ENCODE peak calls at places on chromosomes 2 and 18, in four cellular contexts. One of them, this sample, is unnamed. For H3K4me1, the result is how much of the 10 kb centered on the place peaks cover.

GRCh38 chr18:76847926-76848325 is 25.6 kb downstream of the ZNF236 start:
- DNase-seq in CD4-positive, alpha-beta memory T cell: no peak
- DNase-seq in GM23248: no peak
- DNase-seq in lower lobe of right lung: no peak
- DNase-seq in this sample: no peak

GRCh38 chr2:15191801-15192200 is 369.3 kb downstream of the NBAS start:
- DNase-seq in CD4-positive, alpha-beta memory T cell: no peak
- DNase-seq in GM23248: no peak
- DNase-seq in lower lobe of right lung: no peak
- DNase-seq in this sample: no peak

GRCh38 chr2:225104971-225105370 is 62.7 kb upstream of the DOCK10 start:
- DNase-seq in CD4-positive, alpha-beta memory T cell: no peak
- DNase-seq in GM23248: peak
- DNase-seq in lower lobe of right lung: no peak
- DNase-seq in this sample: no peak

GRCh38 chr2:223641062-223641461 is 38.9 kb upstream of the SCG2 start:
- DNase-seq in CD4-positive, alpha-beta memory T cell: no peak
- DNase-seq in GM23248: no peak
- DNase-seq in lower lobe of right lung: no peak
- DNase-seq in this sample: no peak

GRCh38 chr2:143581989-143582719 is 452.9 kb downstream of the ARHGAP15 start:
- DNase-seq in CD4-positive, alpha-beta memory T cell: no peak
- DNase-seq in GM23248: peak
- DNase-seq in lower lobe of right lung: no peak
- DNase-seq in this sample: no peak

GRCh38 chr2:8542381-8543064 is 139.3 kb upstream of the ID2 start:
- DNase-seq in CD4-positive, alpha-beta memory T cell: no peak
- DNase-seq in GM23248: no peak
- DNase-seq in lower lobe of right lung: no peak
- DNase-seq in this sample: peak

GRCh38 chr18:46712406-46712805 is 44.4 kb downstream of the ST8SIA5 start:
- DNase-seq in CD4-positive, alpha-beta memory T cell: no peak
- DNase-seq in GM23248: peak
- DNase-seq in lower lobe of right lung: no peak
- DNase-seq in this sample: peak

GRCh38 chr2:17857016-17857415 is 21.5 kb upstream of the KCNS3 start:
- DNase-seq in CD4-positive, alpha-beta memory T cell: no peak
- DNase-seq in GM23248: peak
- DNase-seq in lower lobe of right lung: no peak
- DNase-seq in this sample: no peak

GRCh38 chr2:178723786-178724346 is 83.4 kb downstream of the TTN start:
- DNase-seq in CD4-positive, alpha-beta memory T cell: no peak
- DNase-seq in GM23248: no peak
- DNase-seq in lower lobe of right lung: no peak
- DNase-seq in this sample: no peak

GRCh38 chr2:235113854-235114253 is 162.0 kb downstream of the SH3BP4 start:
- DNase-seq in CD4-positive, alpha-beta memory T cell: no peak
- DNase-seq in GM23248: no peak
- DNase-seq in lower lobe of right lung: no peak
- DNase-seq in this sample: no peak

GRCh38 chr2:232434091-232434490 is 21.9 kb upstream of the ALPI start:
- DNase-seq in CD4-positive, alpha-beta memory T cell: no peak
- DNase-seq in GM23248: no peak
- DNase-seq in lower lobe of right lung: peak
- DNase-seq in this sample: no peak

GRCh38 chr2:180505203-180505602 is 475.2 kb upstream of the UBE2E3 start:
- DNase-seq in CD4-positive, alpha-beta memory T cell: no peak
- DNase-seq in GM23248: peak
- DNase-seq in lower lobe of right lung: no peak
- DNase-seq in this sample: no peak

GRCh38 chr18:36905560-36905959 is 76.6 kb downstream of the KIAA1328 start:
- DNase-seq in CD4-positive, alpha-beta memory T cell: no peak
- DNase-seq in GM23248: no peak
- DNase-seq in lower lobe of right lung: no peak
- DNase-seq in this sample: no peak

GRCh38 chr2:225773143-225773542 is 373.6 kb downstream of the NYAP2 start:
- DNase-seq in CD4-positive, alpha-beta memory T cell: no peak
- DNase-seq in GM23248: no peak
- DNase-seq in lower lobe of right lung: no peak
- DNase-seq in this sample: no peak

GRCh38 chr2:187527262-187527661 is 27.0 kb downstream of the TFPI start:
- DNase-seq in CD4-positive, alpha-beta memory T cell: no peak
- DNase-seq in GM23248: peak
- DNase-seq in lower lobe of right lung: no peak
- DNase-seq in this sample: no peak

GRCh38 chr2:165141601-165142000 is 62.2 kb downstream of the SCN3A start:
- DNase-seq in CD4-positive, alpha-beta memory T cell: no peak
- DNase-seq in GM23248: peak
- DNase-seq in lower lobe of right lung: no peak
- DNase-seq in this sample: no peak

GRCh38 chr2:162967137-162967536 is 128.6 kb upstream of the KCNH7 start:
- DNase-seq in CD4-positive, alpha-beta memory T cell: no peak
- DNase-seq in GM23248: no peak
- DNase-seq in lower lobe of right lung: no peak
- DNase-seq in this sample: no peak

GRCh38 chr2:54672587-54673456 is 50.6 kb upstream of the EML6 start:
- DNase-seq in CD4-positive, alpha-beta memory T cell: no peak
- DNase-seq in GM23248: peak
- DNase-seq in lower lobe of right lung: no peak
- DNase-seq in this sample: no peak

GRCh38 chr18:9101730-9102390 is 639 bp upstream of the NDUFV2 start:
- DNase-seq in CD4-positive, alpha-beta memory T cell: peak
- DNase-seq in GM23248: peak
- DNase-seq in lower lobe of right lung: no peak
- DNase-seq in this sample: no peak

GRCh38 chr2:21367421-21367820 is 243.7 kb downstream of the TDRD15 start:
- DNase-seq in CD4-positive, alpha-beta memory T cell: no peak
- DNase-seq in GM23248: no peak
- DNase-seq in lower lobe of right lung: no peak
- DNase-seq in this sample: no peak

GRCh38 chr2:33489835-33490431 is 13.5 kb downstream of the RASGRP3 start:
- DNase-seq in CD4-positive, alpha-beta memory T cell: no peak
- DNase-seq in GM23248: no peak
- DNase-seq in lower lobe of right lung: no peak
- DNase-seq in this sample: no peak

GRCh38 chr18:68438983-68439382 is 275.9 kb downstream of the TMX3 start:
- DNase-seq in CD4-positive, alpha-beta memory T cell: no peak
- DNase-seq in GM23248: peak
- DNase-seq in lower lobe of right lung: no peak
- DNase-seq in this sample: no peak

GRCh38 chr2:216989335-216990129 is 129.7 kb upstream of the TNP1 start:
- DNase-seq in CD4-positive, alpha-beta memory T cell: no peak
- DNase-seq in GM23248: peak
- DNase-seq in lower lobe of right lung: no peak
- DNase-seq in this sample: no peak

GRCh38 chr2:192153561-192153960 is 41.2 kb downstream of the TMEFF2 start:
- DNase-seq in CD4-positive, alpha-beta memory T cell: no peak
- DNase-seq in GM23248: no peak
- DNase-seq in lower lobe of right lung: no peak
- DNase-seq in this sample: no peak

GRCh38 chr18:61322265-61322873 is 10.9 kb upstream of the CDH20 start:
- DNase-seq in CD4-positive, alpha-beta memory T cell: no peak
- DNase-seq in GM23248: peak
- DNase-seq in lower lobe of right lung: no peak
- DNase-seq in this sample: peak

GRCh38 chr2:222208010-222208690 is 90.6 kb downstream of the PAX3 start:
- DNase-seq in CD4-positive, alpha-beta memory T cell: no peak
- DNase-seq in GM23248: no peak
- DNase-seq in lower lobe of right lung: no peak
- DNase-seq in this sample: no peak

GRCh38 chr18:48456838-48457237 is 47.7 kb upstream of the ZBTB7C start:
- DNase-seq in CD4-positive, alpha-beta memory T cell: no peak
- DNase-seq in GM23248: no peak
- DNase-seq in lower lobe of right lung: no peak
- DNase-seq in this sample: no peak

GRCh38 chr2:223674998-223675609 is 72.9 kb upstream of the SCG2 start:
- DNase-seq in CD4-positive, alpha-beta memory T cell: no peak
- DNase-seq in GM23248: peak
- DNase-seq in lower lobe of right lung: no peak
- DNase-seq in this sample: no peak

DNA sequence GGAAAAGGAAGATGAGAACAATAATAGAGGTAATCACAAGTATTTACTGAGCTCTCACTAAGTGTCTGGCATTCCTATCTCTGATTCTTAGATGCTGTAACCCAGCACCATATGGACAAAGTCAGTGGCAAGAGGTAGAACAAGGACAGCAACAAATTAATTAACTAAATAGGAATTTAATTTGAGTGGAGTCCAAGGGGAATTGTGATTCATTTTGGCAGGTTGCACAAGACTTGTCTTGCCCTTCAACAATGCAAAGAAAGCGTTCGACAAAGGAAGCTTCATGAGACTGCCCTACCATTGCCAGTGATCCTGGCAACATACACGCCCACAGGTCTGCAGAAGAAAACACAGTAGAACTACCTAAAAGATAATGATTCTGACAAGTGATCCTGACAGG is 221.6 kb downstream of the RBM43 start:
- DNase-seq in CD4-positive, alpha-beta memory T cell: no peak
- DNase-seq in GM23248: peak
- DNase-seq in lower lobe of right lung: no peak
- DNase-seq in this sample: no peak
- H3K27ac ChIP-seq in CD4-positive, alpha-beta memory T cell: no peak
- H3K27ac ChIP-seq in GM23248: no peak
- H3K27ac ChIP-seq in lower lobe of right lung: no peak
- H3K27ac ChIP-seq in this sample: no peak

GRCh38 chr2:31240406-31241365 is 6.7 kb downstream of the EHD3 start:
- DNase-seq in CD4-positive, alpha-beta memory T cell: no peak
- DNase-seq in GM23248: no peak
- DNase-seq in lower lobe of right lung: no peak
- DNase-seq in this sample: no peak

GRCh38 chr2:31239842-31240198 is 5.9 kb downstream of the EHD3 start:
- DNase-seq in CD4-positive, alpha-beta memory T cell: no peak
- DNase-seq in GM23248: peak
- DNase-seq in lower lobe of right lung: no peak
- DNase-seq in this sample: peak

GRCh38 chr2:31238126-31238905 is 4.4 kb downstream of the EHD3 start:
- DNase-seq in CD4-positive, alpha-beta memory T cell: no peak
- DNase-seq in GM23248: no peak
- DNase-seq in lower lobe of right lung: no peak
- DNase-seq in this sample: no peak

GRCh38 chr2:31237348-31238017 is 3.5 kb downstream of the EHD3 start:
- DNase-seq in CD4-positive, alpha-beta memory T cell: no peak
- DNase-seq in GM23248: no peak
- DNase-seq in lower lobe of right lung: no peak
- DNase-seq in this sample: no peak

DNA sequence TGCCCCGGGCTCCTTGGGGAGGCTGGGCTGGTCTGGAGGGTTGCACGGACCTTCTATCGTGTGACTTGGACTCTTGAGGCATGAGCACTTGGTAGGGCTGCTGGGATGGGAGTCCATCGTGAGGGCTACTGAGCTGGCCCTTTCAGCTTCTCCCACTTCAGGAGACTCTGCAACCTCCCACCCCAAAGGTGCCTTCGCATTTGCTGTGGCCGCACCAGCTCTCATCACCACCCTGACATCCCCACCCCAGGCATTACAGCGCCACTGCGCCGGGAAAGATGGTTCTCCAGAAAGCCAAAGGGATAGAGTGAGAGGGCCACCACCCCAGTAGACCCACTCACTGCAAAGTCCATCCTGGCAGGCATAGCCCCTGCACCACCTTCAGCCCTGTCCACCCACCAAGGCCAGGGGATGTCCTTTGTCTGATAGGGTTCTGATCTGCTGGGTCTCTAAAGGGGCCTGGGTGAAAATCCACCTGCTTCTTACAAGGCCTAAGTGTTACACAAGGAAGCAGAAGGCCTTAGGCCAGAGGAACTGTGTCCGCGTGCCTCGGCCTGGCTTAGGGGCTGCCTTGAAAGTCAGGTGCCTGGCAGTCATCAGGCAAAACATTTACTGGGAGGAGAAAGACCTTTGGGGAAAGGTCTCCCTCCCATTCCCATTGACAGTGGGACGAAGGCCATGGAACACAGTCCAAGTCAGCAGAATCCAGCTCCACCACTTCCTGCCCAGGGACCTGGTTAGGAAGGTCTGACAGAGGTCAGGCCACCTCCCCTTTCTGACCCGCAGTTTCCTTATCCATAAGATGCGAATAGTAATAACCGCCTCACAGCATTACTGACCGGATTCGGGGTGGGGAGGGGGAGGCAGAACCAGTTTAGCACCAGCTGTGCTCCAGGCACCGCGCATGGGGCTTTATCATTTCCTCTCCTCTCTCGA is 5.2 kb downstream of the EHD3 start:
- DNase-seq in CD4-positive, alpha-beta memory T cell: no peak
- DNase-seq in GM23248: no peak
- DNase-seq in lower lobe of right lung: no peak
- DNase-seq in this sample: peak
- H3K4me1 ChIP-seq in CD4-positive, alpha-beta memory T cell: under half
- H3K4me1 ChIP-seq in GM23248: under half
- H3K4me1 ChIP-seq in lower lobe of right lung: under half
- H3K4me1 ChIP-seq in this sample: under half

DNA sequence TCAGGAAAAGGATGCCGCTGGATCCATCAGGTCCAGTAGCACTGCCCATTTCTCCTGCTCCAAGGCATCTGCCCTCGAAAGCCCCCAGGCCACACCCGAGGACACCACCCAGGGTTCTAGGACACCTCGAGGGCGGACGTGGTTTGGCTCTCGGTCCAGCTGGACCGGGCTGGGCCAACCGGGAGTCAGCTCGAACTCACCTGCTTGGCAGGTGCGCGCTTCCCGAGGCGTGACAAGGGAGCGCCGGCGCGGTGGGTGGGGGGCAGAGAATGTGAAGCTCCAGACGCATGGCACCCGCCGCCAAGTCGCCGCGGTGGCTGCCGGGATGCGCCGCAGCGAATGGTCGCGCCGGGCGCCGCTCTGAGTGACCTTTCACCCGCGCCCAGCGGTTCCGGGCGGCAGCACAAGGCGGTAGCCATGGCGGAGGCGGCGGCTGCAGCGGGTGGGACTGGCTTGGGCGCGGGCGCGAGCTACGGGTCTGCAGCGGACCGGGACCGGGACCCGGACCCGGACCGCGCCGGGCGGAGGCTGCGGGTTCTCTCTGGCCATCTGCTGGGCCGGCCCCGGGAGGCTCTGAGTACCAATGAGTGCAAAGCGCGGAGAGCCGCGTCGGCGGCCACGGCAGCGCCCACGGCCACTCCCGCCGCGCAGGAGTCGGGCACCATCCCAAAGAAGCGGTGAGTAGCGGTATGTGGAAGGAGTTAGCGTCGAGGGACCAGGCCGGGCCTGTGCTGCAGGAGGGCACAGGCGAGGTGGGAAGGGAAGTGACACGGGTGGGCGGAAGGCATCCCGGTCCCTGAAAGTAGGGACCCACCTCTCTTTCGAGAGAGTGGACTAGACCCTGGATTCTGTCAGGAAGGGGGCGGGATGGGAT is at the start of gene AGPS:
- DNase-seq in CD4-positive, alpha-beta memory T cell: peak
- DNase-seq in GM23248: peak
- DNase-seq in lower lobe of right lung: peak
- DNase-seq in this sample: peak
- H3K27ac ChIP-seq in CD4-positive, alpha-beta memory T cell: peak
- H3K27ac ChIP-seq in GM23248: peak
- H3K27ac ChIP-seq in lower lobe of right lung: peak
- H3K27ac ChIP-seq in this sample: peak

GRCh38 chr2:23042176-23042909 is 342.6 kb upstream of the KLHL29 start:
- DNase-seq in CD4-positive, alpha-beta memory T cell: no peak
- DNase-seq in GM23248: peak
- DNase-seq in lower lobe of right lung: no peak
- DNase-seq in this sample: peak
- H3K4me1 ChIP-seq in CD4-positive, alpha-beta memory T cell: under half
- H3K4me1 ChIP-seq in GM23248: under half
- H3K4me1 ChIP-seq in lower lobe of right lung: under half
- H3K4me1 ChIP-seq in this sample: under half

GRCh38 chr2:169765523-169765922 is 31.9 kb downstream of the KLHL23 start:
- DNase-seq in CD4-positive, alpha-beta memory T cell: no peak
- DNase-seq in GM23248: no peak
- DNase-seq in lower lobe of right lung: no peak
- DNase-seq in this sample: no peak
- H3K27ac ChIP-seq in CD4-positive, alpha-beta memory T cell: no peak
- H3K27ac ChIP-seq in GM23248: no peak
- H3K27ac ChIP-seq in lower lobe of right lung: no peak
- H3K27ac ChIP-seq in this sample: no peak